ENCODE peak calls at places on chromosome 16, in five cellular contexts. One of them, this sample, is unnamed.

GRCh38 chr16:21940570-21940969 is 12.6 kb upstream of the UQCRC2 start:
- DNase-seq in colonic mucosa: no peak
- DNase-seq in IMR-90: no peak
- DNase-seq in cardiac fibroblast: no peak
- DNase-seq in AG04449: no peak
- DNase-seq in this sample: no peak

GRCh38 chr16:78768723-78769122 is 669.3 kb downstream of the WWOX start:
- DNase-seq in colonic mucosa: no peak
- DNase-seq in IMR-90: no peak
- DNase-seq in cardiac fibroblast: no peak
- DNase-seq in AG04449: no peak
- DNase-seq in this sample: no peak

GRCh38 chr16:75294773-75295172 is 43.3 kb upstream of the BCAR1 start:
- DNase-seq in colonic mucosa: no peak
- DNase-seq in IMR-90: no peak
- DNase-seq in cardiac fibroblast: no peak
- DNase-seq in AG04449: no peak
- DNase-seq in this sample: no peak

GRCh38 chr16:78210305-78210704 is 110.9 kb downstream of the WWOX start:
- DNase-seq in colonic mucosa: no peak
- DNase-seq in IMR-90: peak
- DNase-seq in cardiac fibroblast: peak
- DNase-seq in AG04449: no peak
- DNase-seq in this sample: peak

GRCh38 chr16:68749424-68749823 is 12.3 kb downstream of the CDH1 start:
- DNase-seq in colonic mucosa: no peak
- DNase-seq in IMR-90: no peak
- DNase-seq in cardiac fibroblast: no peak
- DNase-seq in AG04449: no peak
- DNase-seq in this sample: no peak

GRCh38 chr16:27365142-27366089 is 36.6 kb upstream of the IL21R start:
- DNase-seq in colonic mucosa: no peak
- DNase-seq in IMR-90: peak
- DNase-seq in cardiac fibroblast: peak
- DNase-seq in AG04449: no peak
- DNase-seq in this sample: no peak

GRCh38 chr16:9836118-9836736 is 346.0 kb downstream of the GRIN2A start:
- DNase-seq in colonic mucosa: no peak
- DNase-seq in IMR-90: no peak
- DNase-seq in cardiac fibroblast: peak
- DNase-seq in AG04449: no peak
- DNase-seq in this sample: no peak

GRCh38 chr16:48903054-48903453 is 293.1 kb upstream of the N4BP1 start:
- DNase-seq in colonic mucosa: no peak
- DNase-seq in IMR-90: no peak
- DNase-seq in cardiac fibroblast: no peak
- DNase-seq in AG04449: no peak
- DNase-seq in this sample: no peak

GRCh38 chr16:14240216-14240843 is 169.2 kb downstream of the MRTFB start:
- DNase-seq in colonic mucosa: no peak
- DNase-seq in IMR-90: no peak
- DNase-seq in cardiac fibroblast: no peak
- DNase-seq in AG04449: no peak
- DNase-seq in this sample: no peak

GRCh38 chr16:54280751-54281150 is 5.8 kb downstream of the IRX3 start:
- DNase-seq in colonic mucosa: no peak
- DNase-seq in IMR-90: no peak
- DNase-seq in cardiac fibroblast: peak
- DNase-seq in AG04449: no peak
- DNase-seq in this sample: no peak

GRCh38 chr16:7345423-7345822 is 12.8 kb downstream of the RBFOX1 start:
- DNase-seq in colonic mucosa: no peak
- DNase-seq in IMR-90: no peak
- DNase-seq in cardiac fibroblast: no peak
- DNase-seq in AG04449: no peak
- DNase-seq in this sample: no peak

GRCh38 chr16:1530883-1531637 is 2.4 kb upstream of the TMEM204 start:
- DNase-seq in colonic mucosa: no peak
- DNase-seq in IMR-90: peak
- DNase-seq in cardiac fibroblast: peak
- DNase-seq in AG04449: peak
- DNase-seq in this sample: no peak

GRCh38 chr16:50126183-50126582 is 26.9 kb upstream of the TENT4B start:
- DNase-seq in colonic mucosa: no peak
- DNase-seq in IMR-90: no peak
- DNase-seq in cardiac fibroblast: no peak
- DNase-seq in AG04449: no peak
- DNase-seq in this sample: no peak

GRCh38 chr16:68069511-68070248 is 15.5 kb upstream of the NFATC3 start:
- DNase-seq in colonic mucosa: peak
- DNase-seq in IMR-90: no peak
- DNase-seq in cardiac fibroblast: no peak
- DNase-seq in AG04449: no peak
- DNase-seq in this sample: no peak

GRCh38 chr16:2001035-2001434 is 8.6 kb downstream of the ZNF598 start:
- DNase-seq in colonic mucosa: no peak
- DNase-seq in IMR-90: no peak
- DNase-seq in cardiac fibroblast: no peak
- DNase-seq in AG04449: no peak
- DNase-seq in this sample: no peak

GRCh38 chr16:72785886-72786285 is 262.0 kb downstream of the ZFHX3 start:
- DNase-seq in colonic mucosa: no peak
- DNase-seq in IMR-90: peak
- DNase-seq in cardiac fibroblast: peak
- DNase-seq in AG04449: no peak
- DNase-seq in this sample: no peak

GRCh38 chr16:5007256-5007655 is 26.5 kb downstream of the NAGPA start:
- DNase-seq in colonic mucosa: no peak
- DNase-seq in IMR-90: no peak
- DNase-seq in cardiac fibroblast: no peak
- DNase-seq in AG04449: no peak
- DNase-seq in this sample: no peak

GRCh38 chr16:70429888-70430666 is 8.8 kb downstream of the ST3GAL2 start:
- DNase-seq in colonic mucosa: no peak
- DNase-seq in IMR-90: no peak
- DNase-seq in cardiac fibroblast: no peak
- DNase-seq in AG04449: no peak
- DNase-seq in this sample: no peak

GRCh38 chr16:86200722-86201121 is 301.8 kb downstream of the IRF8 start:
- DNase-seq in colonic mucosa: no peak
- DNase-seq in IMR-90: peak
- DNase-seq in cardiac fibroblast: no peak
- DNase-seq in AG04449: no peak
- DNase-seq in this sample: no peak

GRCh38 chr16:56225013-56225742 is 33.9 kb downstream of the GNAO1 start:
- DNase-seq in colonic mucosa: no peak
- DNase-seq in IMR-90: no peak
- DNase-seq in cardiac fibroblast: no peak
- DNase-seq in AG04449: no peak
- DNase-seq in this sample: no peak

GRCh38 chr16:84832488-84833141 is 12.8 kb downstream of the CRISPLD2 start:
- DNase-seq in colonic mucosa: peak
- DNase-seq in IMR-90: peak
- DNase-seq in cardiac fibroblast: peak
- DNase-seq in AG04449: peak
- DNase-seq in this sample: no peak

GRCh38 chr16:31243734-31244670 is 15.8 kb upstream of the ITGAM start:
- DNase-seq in colonic mucosa: no peak
- DNase-seq in IMR-90: no peak
- DNase-seq in cardiac fibroblast: no peak
- DNase-seq in AG04449: no peak
- DNase-seq in this sample: no peak

GRCh38 chr16:30446203-30446595 is 525 bp upstream of the SEPHS2 start:
- DNase-seq in colonic mucosa: no peak
- DNase-seq in IMR-90: no peak
- DNase-seq in cardiac fibroblast: no peak
- DNase-seq in AG04449: no peak
- DNase-seq in this sample: no peak

GRCh38 chr16:8173111-8173644 is 417.1 kb downstream of the TMEM114 start:
- DNase-seq in colonic mucosa: peak
- DNase-seq in IMR-90: peak
- DNase-seq in cardiac fibroblast: peak
- DNase-seq in AG04449: no peak
- DNase-seq in this sample: peak

GRCh38 chr16:27366687-27367462 is 35.1 kb upstream of the IL21R start:
- DNase-seq in colonic mucosa: no peak
- DNase-seq in IMR-90: no peak
- DNase-seq in cardiac fibroblast: peak
- DNase-seq in AG04449: no peak
- DNase-seq in this sample: no peak

GRCh38 chr16:10162981-10163380 is 19.2 kb downstream of the GRIN2A start:
- DNase-seq in colonic mucosa: no peak
- DNase-seq in IMR-90: no peak
- DNase-seq in cardiac fibroblast: no peak
- DNase-seq in AG04449: no peak
- DNase-seq in this sample: no peak

GRCh38 chr16:27899736-27900135 is 163.8 kb downstream of the GSG1L start:
- DNase-seq in colonic mucosa: no peak
- DNase-seq in IMR-90: no peak
- DNase-seq in cardiac fibroblast: no peak
- DNase-seq in AG04449: no peak
- DNase-seq in this sample: no peak

GRCh38 chr16:6148361-6148760 is 1050.8 kb upstream of the EEF2KMT start:
- DNase-seq in colonic mucosa: no peak
- DNase-seq in IMR-90: no peak
- DNase-seq in cardiac fibroblast: no peak
- DNase-seq in AG04449: no peak
- DNase-seq in this sample: no peak

GRCh38 chr16:48687421-48688038 is 77.5 kb upstream of the N4BP1 start:
- DNase-seq in colonic mucosa: peak
- DNase-seq in IMR-90: peak
- DNase-seq in cardiac fibroblast: peak
- DNase-seq in AG04449: peak
- DNase-seq in this sample: peak

GRCh38 chr16:59698341-59698979 is 964.3 kb upstream of the GOT2 start:
- DNase-seq in colonic mucosa: no peak
- DNase-seq in IMR-90: peak
- DNase-seq in cardiac fibroblast: peak
- DNase-seq in AG04449: no peak
- DNase-seq in this sample: peak

GRCh38 chr16:68790130-68790761 is 53.1 kb upstream of the TANGO6 start:
- DNase-seq in colonic mucosa: no peak
- DNase-seq in IMR-90: peak
- DNase-seq in cardiac fibroblast: peak
- DNase-seq in AG04449: peak
- DNase-seq in this sample: peak

GRCh38 chr16:3849751-3850543 is 30.6 kb downstream of the CREBBP start:
- DNase-seq in colonic mucosa: no peak
- DNase-seq in IMR-90: no peak
- DNase-seq in cardiac fibroblast: no peak
- DNase-seq in AG04449: no peak
- DNase-seq in this sample: no peak
- TF ChIP-seq CTCF in colonic mucosa: no peak
- TF ChIP-seq CTCF in IMR-90: no peak
- TF ChIP-seq CTCF in cardiac fibroblast: no peak
- TF ChIP-seq CTCF in AG04449: no peak
- TF ChIP-seq CTCF in this sample: no peak

DNA sequence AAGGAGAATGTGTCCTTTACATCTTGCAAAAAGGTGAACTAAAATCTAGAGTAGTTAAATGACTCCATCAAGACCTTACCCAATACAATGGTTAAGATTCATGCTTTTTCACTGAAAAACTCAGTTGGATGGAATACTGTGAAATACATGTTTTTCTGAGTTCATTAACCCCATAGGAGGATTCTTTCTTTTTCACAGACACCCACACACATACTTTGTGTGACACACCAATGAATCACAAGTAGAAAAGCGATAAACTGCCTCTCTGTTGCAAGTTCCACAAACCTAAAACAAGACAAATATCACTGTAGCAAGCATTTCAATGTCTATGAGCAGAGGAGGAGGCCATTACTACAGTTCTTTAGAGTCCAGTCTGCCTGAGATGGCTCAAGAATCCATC is 258.8 kb upstream of the CDH5 start:
- DNase-seq in colonic mucosa: no peak
- DNase-seq in IMR-90: peak
- DNase-seq in cardiac fibroblast: peak
- DNase-seq in AG04449: peak
- DNase-seq in this sample: no peak
- H3K4me3 ChIP-seq in colonic mucosa: no peak
- H3K4me3 ChIP-seq in IMR-90: no peak
- H3K4me3 ChIP-seq in cardiac fibroblast: no peak
- H3K4me3 ChIP-seq in AG04449: no peak
- H3K4me3 ChIP-seq in this sample: no peak

DNA sequence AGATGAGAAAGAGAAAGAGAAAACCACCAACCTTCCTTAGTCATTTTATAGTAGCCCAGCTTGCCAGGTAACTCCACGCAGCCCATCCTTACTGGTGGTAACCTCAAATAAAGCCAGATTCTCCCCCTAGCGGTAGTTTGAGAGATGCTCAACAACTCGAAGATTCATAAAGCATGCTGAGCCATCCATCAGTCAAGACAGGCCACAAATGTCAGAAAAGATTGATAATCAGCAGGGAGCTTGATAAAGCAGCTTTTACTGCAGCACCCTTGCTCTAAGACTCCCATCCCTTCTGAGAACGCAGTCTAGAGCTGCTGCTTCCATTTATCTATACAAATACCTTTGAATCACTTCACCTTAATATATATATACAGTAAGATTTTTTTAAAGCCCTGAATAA is 451.5 kb upstream of the HSBP1 start:
- DNase-seq in colonic mucosa: no peak
- DNase-seq in IMR-90: peak
- DNase-seq in cardiac fibroblast: peak
- DNase-seq in AG04449: no peak
- DNase-seq in this sample: no peak
- TF ChIP-seq CTCF in colonic mucosa: peak
- TF ChIP-seq CTCF in IMR-90: peak
- TF ChIP-seq CTCF in cardiac fibroblast: peak
- TF ChIP-seq CTCF in AG04449: peak
- TF ChIP-seq CTCF in this sample: peak

DNA sequence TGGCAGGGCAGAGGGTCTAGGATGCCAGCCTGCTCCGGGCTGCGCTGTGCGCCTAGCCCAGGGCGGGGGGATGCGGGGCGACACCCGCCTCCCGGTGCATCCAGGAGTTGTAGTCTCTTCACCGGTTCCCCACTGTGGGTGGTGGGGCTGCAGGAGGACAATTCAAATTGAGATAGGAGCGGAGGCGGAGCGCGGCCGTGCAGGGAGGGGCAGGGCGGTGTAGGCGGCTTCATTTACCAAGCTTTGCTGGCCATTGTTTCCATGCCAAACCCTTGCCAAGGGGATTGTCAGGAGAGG is 2047.4 kb downstream of the TP53TG3F start:
- DNase-seq in colonic mucosa: no peak
- DNase-seq in IMR-90: no peak
- DNase-seq in cardiac fibroblast: no peak
- DNase-seq in AG04449: no peak
- DNase-seq in this sample: no peak
- H3K4me3 ChIP-seq in colonic mucosa: no peak
- H3K4me3 ChIP-seq in IMR-90: no peak
- H3K4me3 ChIP-seq in cardiac fibroblast: no peak
- H3K4me3 ChIP-seq in AG04449: no peak
- H3K4me3 ChIP-seq in this sample: no peak

This sample was measured in retinal pigment epithelial cell.